ENCODE peak calls at places on chromosome 19, in seven cellular contexts. One of them, this sample, is unnamed.

GRCh38 chr19:35742121-35742724 is at the start of gene IGFLR1:
- DNase-seq in WERI-Rb-1: no peak
- DNase-seq in breast epithelium: no peak
- DNase-seq in NCI-H345: no peak
- DNase-seq in naive thymus-derived CD4-positive, alpha-beta T cell: peak
- DNase-seq in activated B cell treated with CpG ODN at 0.5 μM for 24 hours: peak
- DNase-seq in DMS153: no peak
- DNase-seq in this sample: peak

GRCh38 chr19:58059681-58060080 is 599 bp downstream of the ZNF135 start:
- DNase-seq in WERI-Rb-1: no peak
- DNase-seq in breast epithelium: no peak
- DNase-seq in NCI-H345: no peak
- DNase-seq in naive thymus-derived CD4-positive, alpha-beta T cell: no peak
- DNase-seq in activated B cell treated with CpG ODN at 0.5 μM for 24 hours: no peak
- DNase-seq in DMS153: no peak
- DNase-seq in this sample: no peak

GRCh38 chr19:5128251-5128931 is 159.5 kb downstream of the KDM4B start:
- DNase-seq in WERI-Rb-1: peak
- DNase-seq in breast epithelium: no peak
- DNase-seq in NCI-H345: no peak
- DNase-seq in naive thymus-derived CD4-positive, alpha-beta T cell: no peak
- DNase-seq in activated B cell treated with CpG ODN at 0.5 μM for 24 hours: no peak
- DNase-seq in DMS153: no peak
- DNase-seq in this sample: no peak

GRCh38 chr19:1487576-1488281 is 2.4 kb downstream of the PCSK4 start:
- DNase-seq in WERI-Rb-1: no peak
- DNase-seq in breast epithelium: no peak
- DNase-seq in NCI-H345: no peak
- DNase-seq in naive thymus-derived CD4-positive, alpha-beta T cell: no peak
- DNase-seq in activated B cell treated with CpG ODN at 0.5 μM for 24 hours: no peak
- DNase-seq in DMS153: no peak
- DNase-seq in this sample: no peak

GRCh38 chr19:50514346-50515167 is 844 bp upstream of the ASPDH start:
- DNase-seq in WERI-Rb-1: no peak
- DNase-seq in breast epithelium: no peak
- DNase-seq in NCI-H345: peak
- DNase-seq in naive thymus-derived CD4-positive, alpha-beta T cell: no peak
- DNase-seq in activated B cell treated with CpG ODN at 0.5 μM for 24 hours: no peak
- DNase-seq in DMS153: peak
- DNase-seq in this sample: peak

GRCh38 chr19:1592023-1592754 is 476 bp downstream of the MBD3 start:
- DNase-seq in WERI-Rb-1: peak
- DNase-seq in breast epithelium: peak
- DNase-seq in NCI-H345: peak
- DNase-seq in naive thymus-derived CD4-positive, alpha-beta T cell: peak
- DNase-seq in activated B cell treated with CpG ODN at 0.5 μM for 24 hours: peak
- DNase-seq in DMS153: peak
- DNase-seq in this sample: peak

GRCh38 chr19:49324801-49325491 is at the start of gene SLC6A16:
- DNase-seq in WERI-Rb-1: no peak
- DNase-seq in breast epithelium: no peak
- DNase-seq in NCI-H345: no peak
- DNase-seq in naive thymus-derived CD4-positive, alpha-beta T cell: no peak
- DNase-seq in activated B cell treated with CpG ODN at 0.5 μM for 24 hours: no peak
- DNase-seq in DMS153: no peak
- DNase-seq in this sample: no peak

GRCh38 chr19:58091251-58091995 is 6.6 kb downstream of the ZSCAN18 start:
- DNase-seq in WERI-Rb-1: no peak
- DNase-seq in breast epithelium: no peak
- DNase-seq in NCI-H345: no peak
- DNase-seq in naive thymus-derived CD4-positive, alpha-beta T cell: no peak
- DNase-seq in activated B cell treated with CpG ODN at 0.5 μM for 24 hours: no peak
- DNase-seq in DMS153: no peak
- DNase-seq in this sample: no peak

GRCh38 chr19:55537741-55538111 is 793 bp upstream of the SBK2 start:
- DNase-seq in WERI-Rb-1: no peak
- DNase-seq in breast epithelium: no peak
- DNase-seq in NCI-H345: no peak
- DNase-seq in naive thymus-derived CD4-positive, alpha-beta T cell: no peak
- DNase-seq in activated B cell treated with CpG ODN at 0.5 μM for 24 hours: no peak
- DNase-seq in DMS153: no peak
- DNase-seq in this sample: no peak

GRCh38 chr19:33660426-33661160 is 38.8 kb downstream of the CHST8 start:
- DNase-seq in WERI-Rb-1: no peak
- DNase-seq in breast epithelium: no peak
- DNase-seq in NCI-H345: no peak
- DNase-seq in naive thymus-derived CD4-positive, alpha-beta T cell: no peak
- DNase-seq in activated B cell treated with CpG ODN at 0.5 μM for 24 hours: no peak
- DNase-seq in DMS153: no peak
- DNase-seq in this sample: no peak

GRCh38 chr19:16886305-16886880 is 2.4 kb upstream of the F2RL3 start:
- DNase-seq in WERI-Rb-1: no peak
- DNase-seq in breast epithelium: peak
- DNase-seq in NCI-H345: no peak
- DNase-seq in naive thymus-derived CD4-positive, alpha-beta T cell: no peak
- DNase-seq in activated B cell treated with CpG ODN at 0.5 μM for 24 hours: no peak
- DNase-seq in DMS153: no peak
- DNase-seq in this sample: no peak

GRCh38 chr19:39946532-39946931 is 12.1 kb upstream of the FCGBP start:
- DNase-seq in WERI-Rb-1: no peak
- DNase-seq in breast epithelium: no peak
- DNase-seq in NCI-H345: no peak
- DNase-seq in naive thymus-derived CD4-positive, alpha-beta T cell: no peak
- DNase-seq in activated B cell treated with CpG ODN at 0.5 μM for 24 hours: no peak
- DNase-seq in DMS153: no peak
- DNase-seq in this sample: no peak

GRCh38 chr19:34317311-34317927 is 47.6 kb upstream of the GPI start:
- DNase-seq in WERI-Rb-1: no peak
- DNase-seq in breast epithelium: no peak
- DNase-seq in NCI-H345: peak
- DNase-seq in naive thymus-derived CD4-positive, alpha-beta T cell: peak
- DNase-seq in activated B cell treated with CpG ODN at 0.5 μM for 24 hours: no peak
- DNase-seq in DMS153: peak
- DNase-seq in this sample: no peak

GRCh38 chr19:1274852-1275259 is 474 bp upstream of the FAM174C start:
- DNase-seq in WERI-Rb-1: peak
- DNase-seq in breast epithelium: no peak
- DNase-seq in NCI-H345: no peak
- DNase-seq in naive thymus-derived CD4-positive, alpha-beta T cell: no peak
- DNase-seq in activated B cell treated with CpG ODN at 0.5 μM for 24 hours: no peak
- DNase-seq in DMS153: no peak
- DNase-seq in this sample: no peak

GRCh38 chr19:28184997-28185396 is 1028.0 kb downstream of the UQCRFS1 start:
- DNase-seq in WERI-Rb-1: no peak
- DNase-seq in breast epithelium: no peak
- DNase-seq in NCI-H345: no peak
- DNase-seq in naive thymus-derived CD4-positive, alpha-beta T cell: no peak
- DNase-seq in activated B cell treated with CpG ODN at 0.5 μM for 24 hours: no peak
- DNase-seq in DMS153: no peak
- DNase-seq in this sample: no peak

GRCh38 chr19:32223106-32223505 is 122.3 kb upstream of the ZNF507 start:
- DNase-seq in WERI-Rb-1: no peak
- DNase-seq in breast epithelium: no peak
- DNase-seq in NCI-H345: no peak
- DNase-seq in naive thymus-derived CD4-positive, alpha-beta T cell: no peak
- DNase-seq in activated B cell treated with CpG ODN at 0.5 μM for 24 hours: no peak
- DNase-seq in DMS153: no peak
- DNase-seq in this sample: no peak

GRCh38 chr19:4553092-4553695 is 6.3 kb downstream of the SEMA6B start:
- DNase-seq in WERI-Rb-1: no peak
- DNase-seq in breast epithelium: no peak
- DNase-seq in NCI-H345: no peak
- DNase-seq in naive thymus-derived CD4-positive, alpha-beta T cell: no peak
- DNase-seq in activated B cell treated with CpG ODN at 0.5 μM for 24 hours: no peak
- DNase-seq in DMS153: no peak
- DNase-seq in this sample: no peak

GRCh38 chr19:44960906-44961734 is 5.9 kb downstream of the CLPTM1 start:
- DNase-seq in WERI-Rb-1: no peak
- DNase-seq in breast epithelium: no peak
- DNase-seq in NCI-H345: no peak
- DNase-seq in naive thymus-derived CD4-positive, alpha-beta T cell: no peak
- DNase-seq in activated B cell treated with CpG ODN at 0.5 μM for 24 hours: peak
- DNase-seq in DMS153: no peak
- DNase-seq in this sample: no peak

This sample was measured in globus pallidus.